ENCODE peak calls at places on chromosomes 4 and X, in four cellular contexts. H is Kasumi-1; I is ovary; B is stimulated activated CD8-positive, alpha-beta memory T cell treated with anti-CD3 and anti-CD28 coated beads, Interleukin-15, amount 100 ng/mL, for 48 hours. X is an unnamed sample.

GRCh38 chrX:79719568-79720231 is 294.9 kb upstream of the TBX22 start:
- DNase-seq in I (no peak), B (no peak), H (no peak), X (no peak)

GRCh38 chrX:73127700-73128241 is 48.5 kb upstream of the PABPC1L2A start:
- DNase-seq in B (no peak), I (no peak), H (no peak), X (no peak)

GRCh38 chrX:7586126-7586525 is 256.8 kb upstream of the VCX start:
- DNase-seq in I (no peak), B (no peak), H (peak; percentile 17), X (peak; percentile 54)

GRCh38 chr4:8869002-8869878 is 2.4 kb downstream of the HMX1 start:
- DNase-seq in H (no peak), B (no peak), I (no peak), X (no peak)

GRCh38 chr4:151339472-151339871 is 14.1 kb upstream of the SH3D19 start:
- DNase-seq in B (no peak), H (no peak), I (no peak), X (no peak)

GRCh38 chrX:147850875-147851274 is 60.8 kb upstream of the FMR1 start:
- DNase-seq in H (no peak), B (no peak), I (no peak), X (no peak)

GRCh38 chr4:122503214-122503613 is 46.7 kb upstream of the IL2 start:
- DNase-seq in H (no peak), I (no peak), B (no peak), X (no peak)

GRCh38 chr4:96164814-96165351 is 325.0 kb downstream of the PDHA2 start:
- DNase-seq in I (no peak), B (no peak), H (no peak), X (peak; percentile 26)

GRCh38 chr4:97942137-97942536 is 201.1 kb downstream of the STPG2 start:
- DNase-seq in B (no peak), H (no peak), I (no peak), X (peak; percentile 56)

GRCh38 chr4:102055805-102056204 is 265.3 kb downstream of the BANK1 start:
- DNase-seq in B (no peak), I (no peak), H (peak; percentile 1), X (no peak)

GRCh38 chr4:125983168-125983567 is 668.4 kb downstream of the FAT4 start:
- DNase-seq in B (no peak), H (no peak), I (no peak), X (no peak)

GRCh38 chrX:38811515-38812239 is 10.4 kb downstream of the MID1IP1 start:
- DNase-seq in B (no peak), I (no peak), H (no peak), X (no peak)

GRCh38 chr4:97664741-97665140 is 478.5 kb downstream of the STPG2 start:
- DNase-seq in I (no peak), B (no peak), H (no peak), X (no peak)

GRCh38 chrX:102765794-102766193 is 45.3 kb downstream of the GPRASP3 start:
- DNase-seq in I (no peak), B (no peak), H (no peak), X (peak; percentile 41)